ENCODE peak calls at places on chromosomes 2 and 18, in eight cellular contexts. E is epithelial cell of esophagus, B is GM19239, L is nephron progenitor cell, Z is hypothalamus, O is renal cortical epithelial cell, T is NCI-H1694 treated with DMSO at 0.1 percent for 48 hours, U is endodermal cell. W is an unnamed sample.

GRCh38 chr2:240192661-240193060 is 52.2 kb upstream of the OTOS start:
- DNase-seq in E (no peak), B (no peak), L (no peak), Z (no peak), O (no peak), T (no peak), U (no peak), W (no peak)

GRCh38 chr2:223055836-223056235 is 3.8 kb downstream of the KCNE4 start:
- DNase-seq in E (no peak), B (no peak), L (no peak), Z (no peak), O (no peak), T (no peak), U (no peak), W (no peak)

GRCh38 chr18:49048361-49048760 is 97.6 kb upstream of the SMAD7 start:
- DNase-seq in E (peak), B (no peak), L (no peak), Z (no peak), O (peak), T (no peak), U (no peak), W (no peak)

GRCh38 chr2:230690439-230690838 is 22.2 kb upstream of the CAB39 start:
- DNase-seq in E (no peak), B (no peak), L (no peak), Z (no peak), O (peak), T (no peak), U (no peak), W (peak)

GRCh38 chr2:121483021-121483420 is 47.7 kb upstream of the RNU4ATAC start:
- DNase-seq in E (no peak), B (no peak), L (no peak), Z (no peak), O (peak), T (no peak), U (no peak), W (no peak)

GRCh38 chr2:202064206-202064880 is 8.7 kb upstream of the KIAA2012 start:
- DNase-seq in E (peak), B (no peak), L (no peak), Z (no peak), O (peak), T (no peak), U (peak), W (no peak)

GRCh38 chr2:136281281-136282117 is 163.6 kb upstream of the CXCR4 start:
- DNase-seq in E (no peak), B (no peak), L (no peak), Z (no peak), O (no peak), T (no peak), U (peak), W (no peak)

GRCh38 chr18:41660654-41661053 is 294.4 kb upstream of the PIK3C3 start:
- DNase-seq in E (peak), B (no peak), L (no peak), Z (no peak), O (no peak), T (no peak), U (no peak), W (no peak)

GRCh38 chr18:44096016-44096415 is 584.7 kb upstream of the SETBP1 start:
- DNase-seq in E (peak), B (no peak), L (no peak), Z (no peak), O (no peak), T (no peak), U (no peak), W (no peak)

GRCh38 chr2:8679827-8680731 is 1.8 kb upstream of the ID2 start:
- DNase-seq in E (peak), B (no peak), L (peak), Z (no peak), O (peak), T (peak), U (peak), W (no peak)

GRCh38 chr2:17635007-17635406 is 94.5 kb downstream of the VSNL1 start:
- DNase-seq in E (no peak), B (no peak), L (no peak), Z (no peak), O (no peak), T (no peak), U (no peak), W (no peak)

GRCh38 chr18:77077836-77078456 is 54.6 kb downstream of the MBP start:
- DNase-seq in E (peak), B (no peak), L (no peak), Z (no peak), O (peak), T (no peak), U (no peak), W (no peak)

GRCh38 chr18:62839874-62840713 is 124.8 kb downstream of the PHLPP1 start:
- DNase-seq in E (peak), B (no peak), L (no peak), Z (no peak), O (peak), T (no peak), U (no peak), W (no peak)

GRCh38 chr2:5666798-5667197 is 25.4 kb upstream of the SOX11 start:
- DNase-seq in E (no peak), B (no peak), L (no peak), Z (no peak), O (no peak), T (no peak), U (peak), W (no peak)

GRCh38 chr2:217993055-217993645 is 9.6 kb downstream of the TNS1 start:
- DNase-seq in E (peak), B (no peak), L (no peak), Z (no peak), O (peak), T (no peak), U (no peak), W (no peak)

GRCh38 chr2:207434903-207435302 is 94.9 kb upstream of the CREB1 start:
- DNase-seq in E (no peak), B (no peak), L (no peak), Z (no peak), O (no peak), T (no peak), U (no peak), W (no peak)

GRCh38 chr2:220315098-220315785 is 687.8 kb downstream of the SLC4A3 start:
- DNase-seq in E (no peak), B (no peak), L (no peak), Z (no peak), O (no peak), T (no peak), U (no peak), W (no peak)

GRCh38 chr2:232455426-232456255 is at the start of gene ALPI:
- DNase-seq in E (no peak), B (no peak), L (no peak), Z (no peak), O (no peak), T (no peak), U (peak), W (no peak)

GRCh38 chr2:12350821-12351220 is 365.9 kb upstream of the TRIB2 start:
- DNase-seq in E (no peak), B (no peak), L (no peak), Z (no peak), O (no peak), T (no peak), U (no peak), W (no peak)

GRCh38 chr2:35080231-35080905 is 1275.2 kb upstream of the CRIM1 start:
- DNase-seq in E (no peak), B (no peak), L (no peak), Z (no peak), O (peak), T (no peak), U (no peak), W (no peak)

GRCh38 chr2:233372855-233373254 is 18.6 kb downstream of the DGKD start:
- DNase-seq in E (no peak), B (no peak), L (no peak), Z (no peak), O (no peak), T (no peak), U (no peak), W (no peak)